ENCODE peak calls at places on chromosomes 7 and 10, in nine cellular contexts. A is ovary; N is LoVo; D is RWPE2; H is HT1080; Z is GM10248; L is lung microvascular endothelial cell; Q is hepatic stellate cell; U is activated CD4-positive, CD25-positive, alpha-beta regulatory T cell. P is an unnamed sample.

GRCh38 chr10:125026974-125027735 is 85.2 kb downstream of the ZRANB1 start:
- DNase-seq in Z (no peak), Q (no peak), L (no peak), N (no peak), H (no peak), A (no peak), D (no peak), U (no peak), P (peak; percentile 37)

GRCh38 chr7:129184979-129185670 is 3.3 kb upstream of the SMO start:
- DNase-seq in H (no peak), N (no peak), U (no peak), D (no peak), Z (no peak), Q (no peak), L (no peak), A (no peak), P (no peak)

GRCh38 chr10:48292616-48293015 is 13.9 kb upstream of the MAPK8 start:
- DNase-seq in N (no peak), A (no peak), L (no peak), D (no peak), H (no peak), Q (no peak), Z (no peak), U (no peak), P (no peak)

GRCh38 chr10:4249841-4250496 is 465.0 kb upstream of the KLF6 start:
- DNase-seq in Z (no peak), L (no peak), D (no peak), U (no peak), Q (no peak), H (peak; percentile 48), A (no peak), N (no peak), P (no peak)

GRCh38 chr10:78894841-78895195 is 173.9 kb upstream of the ZMIZ1 start:
- DNase-seq in Q (no peak), N (no peak), D (no peak), Z (no peak), A (no peak), H (no peak), U (no peak), L (no peak), P (no peak)

GRCh38 chr10:13360587-13360986 is 12.5 kb upstream of the SEPHS1 start:
- DNase-seq in L (no peak), U (no peak), Q (no peak), N (no peak), H (no peak), A (no peak), D (no peak), Z (no peak), P (no peak)

GRCh38 chr10:60114765-60115586 is 208.6 kb upstream of the CCDC6 start:
- DNase-seq in U (no peak), L (peak; percentile 56), D (no peak), N (peak; percentile 37), H (peak; percentile 66), A (no peak), Z (peak; percentile 32), Q (peak; percentile 40), P (no peak)

GRCh38 chr7:129431911-129432643 is 2.2 kb upstream of the STRIP2 start:
- DNase-seq in Z (no peak), L (no peak), D (no peak), N (no peak), A (no peak), Q (no peak), U (no peak), H (no peak), P (no peak)

GRCh38 chr7:117148971-117149370 is 173.9 kb downstream of the WNT2 start:
- DNase-seq in H (no peak), U (no peak), Z (no peak), N (no peak), L (no peak), A (no peak), D (no peak), Q (no peak), P (no peak)

GRCh38 chr7:35032166-35032565 is 5.1 kb downstream of the DPY19L1 start:
- DNase-seq in D (no peak), L (no peak), H (peak; percentile 24), Q (no peak), A (no peak), Z (no peak), N (no peak), U (no peak), P (no peak)

GRCh38 chr7:104973909-104974415 is 40.0 kb upstream of the KMT2E start:
- DNase-seq in L (peak; percentile 60), H (peak; percentile 94), N (no peak), U (no peak), Z (no peak), Q (peak; percentile 68), D (no peak), A (no peak), P (no peak)

GRCh38 chr7:129240119-129240815 is 15.4 kb downstream of the AHCYL2 start:
- DNase-seq in N (no peak), Z (no peak), A (no peak), D (no peak), Q (no peak), H (no peak), L (no peak), U (no peak), P (no peak)

GRCh38 chr10:117168135-117168674 is 29.1 kb upstream of the KCNK18 start:
- DNase-seq in N (peak; percentile 65), Q (peak; percentile 61), A (no peak), H (peak; percentile 26), U (peak; percentile 52), D (no peak), Z (peak; percentile 85), L (peak; percentile 55), P (peak; percentile 67)

GRCh38 chr7:95472521-95473160 is 13.1 kb upstream of the ASB4 start:
- DNase-seq in Z (no peak), H (no peak), L (peak; percentile 26), D (no peak), U (no peak), Q (no peak), A (peak; percentile 10), N (no peak), P (no peak)

GRCh38 chr10:124742418-124743187 is 1.6 kb downstream of the FAM53B start:
- DNase-seq in D (no peak), Q (no peak), N (peak; percentile 24), H (no peak), U (no peak), L (peak; percentile 72), A (no peak), Z (no peak), P (no peak)

GRCh38 chr7:134547738-134548054 is 1.2 kb upstream of the AKR1B15 start:
- DNase-seq in A (peak; percentile 61), L (peak; percentile 67), Q (peak; percentile 52), U (no peak), H (no peak), N (no peak), D (no peak), Z (peak; percentile 58), P (no peak)

GRCh38 chr10:11902646-11903045 is 79.5 kb downstream of the PROSER2 start:
- DNase-seq in H (no peak), D (peak; percentile 54), Z (no peak), Q (no peak), U (no peak), A (no peak), N (no peak), L (no peak), P (no peak)

GRCh38 chr10:75197906-75198305 is 12.7 kb upstream of the VDAC2 start:
- DNase-seq in H (no peak), Z (no peak), U (no peak), L (no peak), D (no peak), Q (no peak), A (no peak), N (no peak), P (no peak)

GRCh38 chr7:133502498-133502897 is 249.6 kb downstream of the EXOC4 start:
- DNase-seq in Z (no peak), L (no peak), Q (no peak), D (no peak), H (no peak), N (no peak), A (no peak), U (no peak), P (no peak)

GRCh38 chr7:195830-196128 is 3.4 kb downstream of the FAM20C start:
- DNase-seq in N (no peak), H (no peak), U (no peak), D (no peak), A (no peak), Z (no peak), Q (no peak), L (no peak), P (no peak)

GRCh38 chr10:29646960-29647431 is 12.2 kb upstream of the SVIL start:
- DNase-seq in D (no peak), Q (no peak), H (no peak), N (no peak), A (no peak), L (no peak), U (no peak), Z (no peak), P (no peak)

P was measured in naive thymus-derived CD8-positive, alpha-beta T cell.